ENCODE peak calls at places on chromosome 18, in seven cellular contexts. One of them, this sample, is unnamed.

GRCh38 chr18:78827141-78827540 is 152.5 kb upstream of the SALL3 start:
- DNase-seq in mucosa of gallbladder: no peak
- DNase-seq in CD8-positive, alpha-beta T cell: no peak
- DNase-seq in aorta: no peak
- DNase-seq in OCI-LY7: no peak
- DNase-seq in GM23338: no peak
- DNase-seq in H4: no peak
- DNase-seq in this sample: no peak

GRCh38 chr18:70333757-70334156 is 44.9 kb downstream of the SOCS6 start:
- DNase-seq in aorta: no peak
- DNase-seq in mucosa of gallbladder: no peak
- DNase-seq in GM23338: no peak
- DNase-seq in H4: peak
- DNase-seq in CD8-positive, alpha-beta T cell: no peak
- DNase-seq in OCI-LY7: no peak
- DNase-seq in this sample: no peak

GRCh38 chr18:394997-395383 is 105.5 kb downstream of the COLEC12 start:
- DNase-seq in CD8-positive, alpha-beta T cell: no peak
- DNase-seq in mucosa of gallbladder: peak
- DNase-seq in H4: peak
- DNase-seq in GM23338: no peak
- DNase-seq in aorta: no peak
- DNase-seq in OCI-LY7: no peak
- DNase-seq in this sample: peak

GRCh38 chr18:37393945-37394609 is 171.5 kb downstream of the CELF4 start:
- DNase-seq in mucosa of gallbladder: peak
- DNase-seq in aorta: peak
- DNase-seq in H4: peak
- DNase-seq in GM23338: peak
- DNase-seq in CD8-positive, alpha-beta T cell: no peak
- DNase-seq in OCI-LY7: no peak
- DNase-seq in this sample: peak

GRCh38 chr18:7512990-7513389 is 54.1 kb upstream of the PTPRM start:
- DNase-seq in GM23338: no peak
- DNase-seq in CD8-positive, alpha-beta T cell: no peak
- DNase-seq in mucosa of gallbladder: no peak
- DNase-seq in OCI-LY7: no peak
- DNase-seq in H4: no peak
- DNase-seq in aorta: no peak
- DNase-seq in this sample: no peak

GRCh38 chr18:51537487-51537886 is 340.0 kb upstream of the MEX3C start:
- DNase-seq in aorta: no peak
- DNase-seq in mucosa of gallbladder: peak
- DNase-seq in OCI-LY7: peak
- DNase-seq in H4: peak
- DNase-seq in CD8-positive, alpha-beta T cell: no peak
- DNase-seq in GM23338: peak
- DNase-seq in this sample: peak

GRCh38 chr18:46333371-46334199 is 229.4 kb downstream of the HAUS1 start:
- DNase-seq in CD8-positive, alpha-beta T cell: no peak
- DNase-seq in H4: peak
- DNase-seq in aorta: peak
- DNase-seq in OCI-LY7: no peak
- DNase-seq in mucosa of gallbladder: no peak
- DNase-seq in GM23338: peak
- DNase-seq in this sample: peak

GRCh38 chr18:22387787-22388186 is 29.9 kb downstream of the CTAGE1 start:
- DNase-seq in mucosa of gallbladder: no peak
- DNase-seq in OCI-LY7: no peak
- DNase-seq in H4: no peak
- DNase-seq in aorta: no peak
- DNase-seq in CD8-positive, alpha-beta T cell: no peak
- DNase-seq in GM23338: no peak
- DNase-seq in this sample: no peak

GRCh38 chr18:25229080-25229479 is 122.9 kb downstream of the ZNF521 start:
- DNase-seq in OCI-LY7: no peak
- DNase-seq in CD8-positive, alpha-beta T cell: no peak
- DNase-seq in H4: peak
- DNase-seq in aorta: no peak
- DNase-seq in mucosa of gallbladder: peak
- DNase-seq in GM23338: no peak
- DNase-seq in this sample: peak

GRCh38 chr18:46445914-46446313 is 211.1 kb downstream of the LOXHD1 start:
- DNase-seq in H4: no peak
- DNase-seq in mucosa of gallbladder: no peak
- DNase-seq in GM23338: no peak
- DNase-seq in OCI-LY7: no peak
- DNase-seq in CD8-positive, alpha-beta T cell: no peak
- DNase-seq in aorta: no peak
- DNase-seq in this sample: no peak

GRCh38 chr18:79631761-79632446 is 47.7 kb upstream of the CTDP1 start:
- DNase-seq in GM23338: no peak
- DNase-seq in aorta: no peak
- DNase-seq in CD8-positive, alpha-beta T cell: no peak
- DNase-seq in H4: no peak
- DNase-seq in OCI-LY7: no peak
- DNase-seq in mucosa of gallbladder: no peak
- DNase-seq in this sample: no peak

GRCh38 chr18:56351911-56352502 is 286.4 kb downstream of the TXNL1 start:
- DNase-seq in mucosa of gallbladder: no peak
- DNase-seq in OCI-LY7: no peak
- DNase-seq in H4: peak
- DNase-seq in aorta: no peak
- DNase-seq in CD8-positive, alpha-beta T cell: no peak
- DNase-seq in GM23338: peak
- DNase-seq in this sample: no peak

GRCh38 chr18:44764863-44765262 is 84.2 kb downstream of the SETBP1 start:
- DNase-seq in OCI-LY7: no peak
- DNase-seq in H4: no peak
- DNase-seq in CD8-positive, alpha-beta T cell: no peak
- DNase-seq in mucosa of gallbladder: no peak
- DNase-seq in GM23338: no peak
- DNase-seq in aorta: no peak
- DNase-seq in this sample: no peak

GRCh38 chr18:32695534-32695933 is 77.3 kb downstream of the KLHL14 start:
- DNase-seq in mucosa of gallbladder: no peak
- DNase-seq in H4: no peak
- DNase-seq in CD8-positive, alpha-beta T cell: no peak
- DNase-seq in aorta: no peak
- DNase-seq in GM23338: no peak
- DNase-seq in OCI-LY7: no peak
- DNase-seq in this sample: no peak

GRCh38 chr18:34248727-34249126 is 24.0 kb upstream of the NOL4 start:
- DNase-seq in aorta: no peak
- DNase-seq in OCI-LY7: no peak
- DNase-seq in mucosa of gallbladder: no peak
- DNase-seq in H4: no peak
- DNase-seq in GM23338: no peak
- DNase-seq in CD8-positive, alpha-beta T cell: no peak
- DNase-seq in this sample: no peak

GRCh38 chr18:44079602-44080001 is 601.1 kb upstream of the SETBP1 start:
- DNase-seq in CD8-positive, alpha-beta T cell: no peak
- DNase-seq in H4: peak
- DNase-seq in aorta: no peak
- DNase-seq in mucosa of gallbladder: no peak
- DNase-seq in GM23338: no peak
- DNase-seq in OCI-LY7: no peak
- DNase-seq in this sample: no peak

GRCh38 chr18:55419132-55419938 is 168.7 kb downstream of the TCF4 start:
- DNase-seq in CD8-positive, alpha-beta T cell: no peak
- DNase-seq in OCI-LY7: no peak
- DNase-seq in aorta: no peak
- DNase-seq in GM23338: peak
- DNase-seq in H4: peak
- DNase-seq in mucosa of gallbladder: no peak
- DNase-seq in this sample: no peak

GRCh38 chr18:63508634-63509033 is 31.9 kb downstream of the SERPINB5 start:
- DNase-seq in H4: no peak
- DNase-seq in OCI-LY7: no peak
- DNase-seq in CD8-positive, alpha-beta T cell: no peak
- DNase-seq in GM23338: no peak
- DNase-seq in mucosa of gallbladder: no peak
- DNase-seq in aorta: no peak
- DNase-seq in this sample: no peak

GRCh38 chr18:51051105-51051712 is 21.2 kb downstream of the SMAD4 start:
- DNase-seq in OCI-LY7: peak
- DNase-seq in CD8-positive, alpha-beta T cell: peak
- DNase-seq in GM23338: peak
- DNase-seq in aorta: no peak
- DNase-seq in mucosa of gallbladder: no peak
- DNase-seq in H4: peak
- DNase-seq in this sample: peak

GRCh38 chr18:35143615-35144596 is 96.9 kb upstream of the ZNF397 start:
- DNase-seq in CD8-positive, alpha-beta T cell: peak
- DNase-seq in H4: peak
- DNase-seq in GM23338: peak
- DNase-seq in aorta: no peak
- DNase-seq in OCI-LY7: peak
- DNase-seq in mucosa of gallbladder: peak
- DNase-seq in this sample: peak